ENCODE peak calls at places on chromosomes 3 and 15, in nine cellular contexts. N is transverse colon, O is SK-N-MC, I is HepG2, E is spleen, Z is esophagus muscularis mucosa, W is HCT116, P is vagina, Q is Panc1. R is an unnamed sample.

GRCh38 chr3:46412786-46413298 is 5.8 kb downstream of the CCRL2 start:
- DNase-seq in N (no peak), O (no peak), I (no peak), E (no peak), Z (no peak), W (no peak), P (no peak), Q (no peak), R (no peak)

GRCh38 chr3:195195321-195196209 is 75.4 kb downstream of the XXYLT1 start:
- DNase-seq in N (no peak), O (no peak), I (no peak), E (no peak), Z (no peak), W (no peak), P (no peak), Q (no peak), R (peak; percentile 78)

GRCh38 chr3:52986938-52987337 is 58.9 kb downstream of the SFMBT1 start:
- DNase-seq in N (no peak), O (no peak), I (no peak), E (no peak), Z (no peak), W (no peak), P (no peak), Q (no peak), R (peak; percentile 57)

GRCh38 chr3:197417896-197418618 is 119.6 kb upstream of the DLG1 start:
- DNase-seq in N (no peak), O (no peak), I (no peak), E (no peak), Z (no peak), W (no peak), P (no peak), Q (no peak), R (peak; percentile 39)

GRCh38 chr15:65034719-65035118 is 5.3 kb upstream of the MTFMT start:
- DNase-seq in N (no peak), O (no peak), I (no peak), E (no peak), Z (no peak), W (no peak), P (no peak), Q (no peak), R (no peak)

GRCh38 chr15:54594115-54594514 is 602.6 kb downstream of the RSL24D1 start:
- DNase-seq in N (no peak), O (no peak), I (no peak), E (no peak), Z (no peak), W (no peak), P (no peak), Q (no peak), R (no peak)

GRCh38 chr15:50774450-50774849 is 8.9 kb upstream of the SPPL2A start:
- DNase-seq in N (no peak), O (no peak), I (no peak), E (no peak), Z (no peak), W (no peak), P (no peak), Q (no peak), R (no peak)

GRCh38 chr3:72957303-72957702 is 39.3 kb upstream of the PPP4R2 start:
- DNase-seq in N (no peak), O (no peak), I (peak; percentile 95), E (no peak), Z (no peak), W (no peak), P (no peak), Q (no peak), R (no peak)

GRCh38 chr3:193737191-193737751 is 144.3 kb downstream of the OPA1 start:
- DNase-seq in N (no peak), O (no peak), I (no peak), E (no peak), Z (peak; percentile 75), W (no peak), P (no peak), Q (no peak), R (no peak)

GRCh38 chr3:56251343-56251945 is 216.8 kb downstream of the ERC2 start:
- DNase-seq in N (peak; percentile 17), O (peak; percentile 18), I (peak; percentile 18), E (no peak), Z (no peak), W (peak; percentile 24), P (no peak), Q (peak; percentile 18), R (peak; percentile 70)

GRCh38 chr3:190120161-190121060 is at the start of gene P3H2:
- DNase-seq in N (peak; percentile 84), O (no peak), I (peak; percentile 66), E (peak; percentile 89), Z (peak; percentile 93), W (peak; percentile 64), P (no peak), Q (no peak), R (peak; percentile 93)

GRCh38 chr15:47388299-47388698 is 329.0 kb upstream of the SEMA6D start:
- DNase-seq in N (no peak), O (no peak), I (no peak), E (no peak), Z (no peak), W (no peak), P (no peak), Q (no peak), R (no peak)

GRCh38 chr3:143783856-143784370 is 64.4 kb downstream of the SLC9A9 start:
- DNase-seq in N (no peak), O (no peak), I (no peak), E (no peak), Z (no peak), W (no peak), P (no peak), Q (no peak), R (no peak)

GRCh38 chr3:181487236-181487978 is 224.3 kb upstream of the SOX2 start:
- DNase-seq in N (no peak), O (no peak), I (no peak), E (no peak), Z (no peak), W (no peak), P (no peak), Q (no peak), R (no peak)

DNA sequence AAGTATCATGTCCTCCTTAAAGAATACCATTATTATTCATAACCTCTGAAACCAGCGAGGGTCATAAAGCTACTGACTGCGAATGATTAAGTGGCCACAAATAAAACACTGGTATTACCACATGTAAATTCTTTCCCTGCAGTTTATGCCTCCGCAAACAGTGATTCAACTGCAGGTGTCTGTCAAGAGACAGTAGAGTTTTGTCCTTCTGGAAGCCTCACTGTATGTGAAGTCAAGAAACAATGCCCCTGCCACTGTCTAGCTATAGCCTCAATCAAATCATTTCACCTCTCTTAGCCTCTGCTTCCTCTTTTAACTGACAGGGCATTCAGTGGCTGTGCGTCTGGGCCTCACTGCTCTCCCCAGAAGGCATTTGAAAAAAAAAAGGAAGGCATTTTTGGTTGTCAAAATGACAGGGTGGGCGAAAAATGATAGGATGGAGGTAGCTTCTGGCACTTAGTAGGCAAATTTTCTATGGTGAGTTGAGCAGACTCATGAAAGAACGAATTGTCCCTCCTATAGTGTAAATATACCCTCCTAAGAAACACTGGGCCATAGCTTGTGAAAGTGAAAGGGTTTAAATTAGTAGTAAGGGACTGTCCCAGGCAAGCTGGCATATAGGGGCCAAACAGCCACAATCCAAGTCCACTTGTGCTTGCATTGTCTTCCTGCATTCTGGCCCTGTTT is 66.7 kb downstream of the FILIP1L start:
- DNase-seq in N (peak; percentile 41), O (no peak), I (peak; percentile 86), E (no peak), Z (no peak), W (peak; percentile 32), P (no peak), Q (peak; percentile 89), R (no peak)
- TF ChIP-seq POLR2AphosphoS5 in N (no peak), O (no peak), I (no peak), E (peak; percentile 59), Z (peak; percentile 22), W (no peak), P (no peak), Q (peak; percentile 84), R (no peak)

DNA sequence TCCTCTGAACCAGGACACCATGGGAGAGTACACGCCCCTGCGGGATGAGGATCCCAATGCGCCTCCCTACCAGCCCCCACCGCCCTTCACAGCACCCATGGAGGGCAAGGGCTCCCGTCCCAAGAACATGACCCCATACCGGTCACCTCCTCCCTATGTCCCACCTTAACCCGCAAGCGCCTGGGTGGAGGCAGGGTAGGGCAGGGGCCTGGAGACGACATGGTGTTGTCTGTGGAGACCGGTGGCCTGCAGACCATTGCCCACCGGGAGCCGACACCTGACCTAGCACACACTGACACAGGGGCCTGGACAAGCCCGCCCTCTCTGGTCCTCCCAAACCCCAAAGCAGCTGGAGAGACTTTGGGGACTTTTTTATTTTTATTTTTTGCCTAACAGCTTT is 21.2 kb upstream of the BSN start:
- DNase-seq in N (no peak), O (no peak), I (no peak), E (no peak), Z (no peak), W (no peak), P (no peak), Q (no peak), R (no peak)
- H3K27ac ChIP-seq in N (no peak overlapping the region), O (no peak overlapping the region), I (no peak overlapping the region), E (no peak overlapping the region), Z (no peak overlapping the region), W (no peak overlapping the region), P (no peak overlapping the region), Q (no peak overlapping the region), R (peak overlapping the region; percentile 32)

DNA sequence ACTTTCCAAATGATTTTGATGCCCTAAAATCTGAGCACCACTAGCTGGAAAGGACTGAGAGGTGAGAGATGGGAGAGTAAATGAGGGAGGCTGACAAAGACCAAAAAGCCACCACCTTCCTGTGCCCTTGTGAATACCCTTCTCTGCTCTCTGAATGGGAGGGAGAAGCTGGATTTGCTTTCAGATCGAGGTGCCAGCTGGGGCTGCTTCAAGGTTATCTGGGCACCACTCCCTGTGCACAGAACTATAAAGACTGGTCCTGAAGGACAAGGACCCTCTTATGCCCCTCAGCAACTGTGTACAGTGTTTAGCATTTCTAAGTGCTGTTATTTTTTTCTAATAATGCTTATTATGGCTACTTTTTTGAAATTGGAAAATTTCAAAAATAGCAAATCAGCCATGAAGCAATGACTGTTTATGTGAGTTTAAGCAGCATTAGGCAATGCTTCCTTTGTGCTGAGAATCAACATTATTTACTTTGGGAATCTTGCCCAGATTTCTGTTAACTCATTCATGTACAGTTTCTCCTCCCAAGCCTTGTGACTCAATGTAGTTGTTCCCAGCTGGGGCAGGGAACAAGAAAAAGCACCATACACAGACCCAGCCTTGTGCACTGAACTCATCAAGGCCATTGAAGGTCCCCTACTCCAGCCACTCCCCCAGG is 37.4 kb upstream of the CDV3 start:
- DNase-seq in N (peak; percentile 27), O (peak; percentile 56), I (peak; percentile 70), E (no peak), Z (no peak), W (no peak), P (no peak), Q (no peak), R (no peak)
- TF ChIP-seq POLR2AphosphoS5 in N (peak; percentile 51), O (no peak), I (no peak), E (no peak), Z (peak; percentile 29), W (no peak), P (no peak), Q (no peak), R (no peak)

DNA sequence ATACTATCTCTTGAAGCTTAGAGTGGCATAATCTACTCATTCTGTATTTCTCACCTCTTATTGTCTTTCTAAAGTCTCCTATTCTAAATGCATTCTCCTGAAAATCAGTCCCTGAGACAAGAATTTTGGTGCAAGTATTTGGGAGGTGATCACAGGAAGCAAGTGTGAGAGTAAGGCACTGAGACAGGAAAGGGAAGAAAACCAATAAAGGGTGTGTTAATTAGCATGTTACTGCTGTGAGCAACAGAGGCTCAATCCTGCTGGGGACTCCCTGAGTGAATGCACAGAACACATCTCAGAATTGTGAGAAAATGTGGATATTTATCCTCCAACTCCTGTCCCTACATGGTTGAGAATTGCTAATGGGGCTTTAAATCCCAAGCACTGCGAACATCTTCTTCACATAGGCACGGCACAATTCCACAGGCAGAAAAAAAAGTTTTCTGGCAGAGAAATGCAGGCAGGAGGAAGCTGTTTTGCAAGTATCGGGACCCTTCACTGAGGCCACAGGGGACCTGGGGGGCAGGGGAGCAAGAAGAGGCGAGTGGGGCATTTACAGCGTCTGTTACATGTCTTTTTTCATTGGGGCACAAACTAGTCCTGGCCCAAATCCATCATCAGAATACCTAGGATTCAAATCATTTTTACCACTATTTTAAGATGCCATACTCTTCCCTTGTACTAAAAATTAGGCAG is 27.2 kb upstream of the STT3B start:
- DNase-seq in N (no peak), O (no peak), I (no peak), E (no peak), Z (no peak), W (no peak), P (no peak), Q (no peak), R (peak; percentile 49)
- H3K27ac ChIP-seq in N (no peak overlapping the region), O (no peak overlapping the region), I (no peak overlapping the region), E (no peak overlapping the region), Z (no peak overlapping the region), W (no peak overlapping the region), P (no peak overlapping the region), Q (no peak overlapping the region), R (peak overlapping the region; percentile 53)

R was measured in GM23338.